ENCODE peak calls at places on chromosomes 16 and 17, in ten cellular contexts. N is A549; Z is stimulated activated CD4-positive, alpha-beta T cell treated with anti-CD3 and anti-CD28 coated beads, Interleukin-1b, Interleukin-23, amount 100 ng/mL, for 1 hour; R is islet precursor cell; Q is activated naive CD4-positive, alpha-beta T cell treated with anti-CD3 and anti-CD28 coated beads for 36 hours; D is smooth muscle cell of the brain vasculature; B is heart right ventricle; E is MV-4-11; J is NCI-H446 treated with DMSO at 0.1 percent for 48 hours; U is T-helper 22 cell. A is an unnamed sample.

GRCh38 chr16:67653131-67654068 is 6.7 kb downstream of the ACD start:
- DNase-seq in Q (no peak), J (no peak), E (no peak), R (peak; percentile 63), Z (no peak), N (no peak), B (no peak), D (no peak), U (no peak), A (no peak)

GRCh38 chr16:70738083-70738977 is 52.5 kb upstream of the MTSS2 start:
- DNase-seq in Z (no peak), E (peak; percentile 62), D (no peak), N (peak; percentile 69), Q (peak; percentile 68), U (no peak), B (peak; percentile 74), J (no peak), R (peak; percentile 89), A (no peak)

GRCh38 chr16:71854369-71854948 is 8.7 kb downstream of the ATXN1L start:
- DNase-seq in J (no peak), B (no peak), N (no peak), Z (no peak), Q (no peak), U (no peak), R (no peak), D (no peak), E (no peak), A (no peak)

GRCh38 chr16:71343078-71343477 is 15.4 kb upstream of the CALB2 start:
- DNase-seq in E (no peak), Z (no peak), Q (no peak), N (no peak), J (no peak), R (no peak), D (no peak), U (no peak), B (no peak), A (no peak)

GRCh38 chr17:17503566-17504130 is 7.5 kb upstream of the RASD1 start:
- DNase-seq in N (no peak), U (no peak), R (no peak), J (no peak), Z (no peak), Q (no peak), E (no peak), B (peak; percentile 34), D (no peak), A (no peak)

GRCh38 chr16:85621698-85622433 is 8.7 kb downstream of the GSE1 start:
- DNase-seq in E (no peak), B (no peak), U (no peak), J (no peak), Z (no peak), R (no peak), N (peak; percentile 23), D (no peak), Q (no peak), A (no peak)

GRCh38 chr16:87694441-87695125 is 71.2 kb downstream of the KLHDC4 start:
- DNase-seq in Z (no peak), Q (no peak), U (no peak), N (no peak), J (no peak), D (no peak), E (no peak), B (no peak), R (no peak), A (no peak)

GRCh38 chr17:29111816-29112499 is 68.2 kb downstream of the MYO18A start:
- DNase-seq in R (peak; percentile 90), D (no peak), E (peak; percentile 55), Q (peak; percentile 81), Z (peak; percentile 29), U (no peak), B (peak; percentile 65), J (peak; percentile 56), N (peak; percentile 65), A (peak; percentile 71)

GRCh38 chr17:32103476-32104113 is 38.7 kb upstream of the RHOT1 start:
- DNase-seq in D (no peak), B (no peak), R (no peak), U (no peak), E (no peak), Z (no peak), N (no peak), J (no peak), Q (no peak), A (no peak)

GRCh38 chr16:69123894-69124293 is 8.5 kb downstream of the CHTF8 start:
- DNase-seq in N (peak; percentile 78), D (peak; percentile 65), R (no peak), B (peak; percentile 56), Z (peak; percentile 21), Q (peak; percentile 74), E (peak; percentile 67), J (peak; percentile 25), U (peak; percentile 39), A (peak; percentile 54)

GRCh38 chr16:62036807-62037135 is 533 bp upstream of the CDH8 start:
- DNase-seq in R (no peak), D (no peak), Z (no peak), J (no peak), Q (no peak), N (no peak), U (no peak), B (no peak), E (no peak), A (no peak)

GRCh38 chr16:12017583-12017982 is 41.0 kb downstream of the SNX29 start:
- DNase-seq in R (no peak), E (no peak), D (no peak), J (no peak), B (no peak), U (no peak), Q (no peak), N (no peak), Z (no peak), A (no peak)

GRCh38 chr17:16351831-16352230 is 1.4 kb downstream of the CENPV start:
- DNase-seq in R (no peak), J (no peak), N (no peak), Z (no peak), D (no peak), Q (no peak), E (no peak), U (no peak), B (no peak), A (no peak)

GRCh38 chr17:7081341-7082062 is 1.5 kb upstream of the CLEC10A start:
- DNase-seq in E (peak; percentile 76), J (no peak), Q (peak; percentile 19), D (no peak), N (no peak), U (no peak), B (no peak), Z (no peak), R (no peak), A (no peak)

GRCh38 chr16:85524630-85525463 is 88.3 kb upstream of the GSE1 start:
- DNase-seq in D (no peak), R (peak; percentile 82), E (peak; percentile 94), B (no peak), Z (no peak), N (peak; percentile 29), U (no peak), Q (no peak), J (no peak), A (no peak)

GRCh38 chr17:45332505-45332904 is 15.7 kb upstream of the MAP3K14 start:
- DNase-seq in B (no peak), J (no peak), U (no peak), Z (no peak), R (peak; percentile 46), Q (no peak), D (no peak), N (no peak), E (no peak), A (no peak)

GRCh38 chr17:27603870-27604794 is 26.9 kb upstream of the LGALS9 start:
- DNase-seq in E (no peak), B (no peak), Q (no peak), N (no peak), J (no peak), R (no peak), D (no peak), Z (no peak), U (no peak), A (no peak)

GRCh38 chr16:17377360-17378324 is 93.1 kb downstream of the XYLT1 start:
- DNase-seq in N (no peak), D (no peak), R (no peak), U (no peak), Q (no peak), B (no peak), E (peak; percentile 84), J (no peak), Z (no peak), A (no peak)

GRCh38 chr16:7361416-7362129 is 28.9 kb downstream of the RBFOX1 start:
- DNase-seq in R (no peak), D (no peak), Q (no peak), Z (no peak), B (no peak), N (no peak), E (no peak), J (no peak), U (no peak), A (no peak)

GRCh38 chr16:81646561-81646960 is 132.5 kb upstream of the PLCG2 start:
- DNase-seq in R (no peak), N (no peak), B (no peak), E (no peak), U (no peak), D (no peak), Z (no peak), Q (no peak), J (no peak), A (no peak)

GRCh38 chr17:40290629-40291296 is 3.1 kb downstream of the CDC6 start:
- DNase-seq in R (peak; percentile 64), N (peak; percentile 89), D (no peak), B (peak; percentile 55), Q (peak; percentile 63), U (no peak), Z (no peak), J (peak; percentile 22), E (peak; percentile 63), A (no peak)

GRCh38 chr16:67959520-67959919 is 8.9 kb downstream of the SLC12A4 start:
- DNase-seq in N (no peak), Z (no peak), B (peak; percentile 91), E (no peak), J (no peak), D (no peak), R (no peak), U (no peak), Q (no peak), A (no peak)

GRCh38 chr16:79997257-79997656 is 396.7 kb upstream of the MAF start:
- DNase-seq in Z (no peak), E (no peak), Q (peak; percentile 29), U (no peak), J (no peak), D (no peak), B (no peak), N (peak; percentile 29), R (no peak), A (no peak)

GRCh38 chr16:89525146-89525913 is 17.1 kb downstream of the SPG7 start:
- DNase-seq in Z (no peak), N (no peak), U (no peak), E (no peak), R (no peak), Q (no peak), D (no peak), J (no peak), B (peak; percentile 54), A (no peak)

GRCh38 chr16:21194771-21195301 is 16.5 kb downstream of the ZP2 start:
- DNase-seq in E (no peak), Z (no peak), U (no peak), N (no peak), Q (no peak), R (no peak), D (no peak), J (no peak), B (no peak), A (no peak)

GRCh38 chr17:71828182-71828596 is 292.6 kb upstream of the SOX9 start:
- DNase-seq in B (no peak), E (no peak), R (peak; percentile 99), D (peak; percentile 70), Z (no peak), U (no peak), J (peak; percentile 53), Q (no peak), N (no peak), A (no peak)

GRCh38 chr17:64148699-64149098 is 18.8 kb upstream of the ERN1 start:
- DNase-seq in R (no peak), U (no peak), J (no peak), Q (peak; percentile 43), N (peak; percentile 44), B (peak; percentile 45), D (no peak), E (peak; percentile 71), Z (no peak), A (no peak)

GRCh38 chr16:78134944-78135619 is 35.6 kb downstream of the WWOX start:
- DNase-seq in U (no peak), N (no peak), D (no peak), Q (no peak), E (no peak), B (no peak), Z (no peak), R (no peak), J (no peak), A (no peak)

A was measured in T-helper 17 cell.